ENCODE peak calls at places on chromosome 20, in six cellular contexts. V is endothelial cell of umbilical vein, B is PC-3, D is H9, M is PC-9, Y is neural progenitor cell. Z is an unnamed sample.
A peak's percentile ranks its signal among the peaks of the same experiment; 100 is the strongest.

GRCh38 chr20:38941726-38942389 is 15.6 kb downstream of the FAM83D start:
- DNase-seq in D (no peak), Y (no peak), M (no peak), B (no peak), V (no peak), Z (no peak)

GRCh38 chr20:45919951-45920794 is 8.2 kb upstream of the PLTP start:
- DNase-seq in D (no peak), Y (no peak), M (no peak), V (peak; percentile 80), B (no peak), Z (no peak)

GRCh38 chr20:32485126-32485769 is 99.9 kb downstream of the NOL4L start:
- DNase-seq in M (peak; percentile 59), B (peak; percentile 82), D (peak; percentile 68), V (peak; percentile 91), Y (peak; percentile 81), Z (peak; percentile 90)

GRCh38 chr20:23235173-23236027 is 115.2 kb upstream of the NXT1 start:
- DNase-seq in Y (peak; percentile 75), B (peak; percentile 61), M (peak; percentile 44), D (peak; percentile 83), V (peak; percentile 72), Z (peak; percentile 80)

GRCh38 chr20:48940170-48940569 is 18.7 kb downstream of the ARFGEF2 start:
- DNase-seq in D (no peak), V (no peak), M (no peak), B (no peak), Y (no peak), Z (no peak)

GRCh38 chr20:20761302-20761701 is 48.9 kb upstream of the RALGAPA2 start:
- DNase-seq in Y (no peak), D (no peak), V (peak; percentile 87), M (no peak), B (no peak), Z (no peak)

GRCh38 chr20:19628570-19629134 is 129.4 kb upstream of the RIN2 start:
- DNase-seq in V (peak; percentile 66), D (peak; percentile 80), Y (peak; percentile 67), B (peak; percentile 86), M (peak; percentile 54), Z (peak; percentile 89)

GRCh38 chr20:9409981-9410380 is 104.4 kb upstream of the LAMP5 start:
- DNase-seq in V (no peak), Y (no peak), M (no peak), B (peak; percentile 68), D (no peak), Z (no peak)

GRCh38 chr20:36573798-36574277 is 441 bp downstream of the TGIF2 start:
- DNase-seq in Y (no peak), V (peak; percentile 29), B (no peak), M (no peak), D (no peak), Z (no peak)

GRCh38 chr20:23273776-23274175 is 76.8 kb upstream of the NXT1 start:
- DNase-seq in D (no peak), V (no peak), M (no peak), Y (no peak), B (no peak), Z (no peak)

GRCh38 chr20:23445596-23446217 is 6.2 kb downstream of the CSTL1 start:
- DNase-seq in B (peak; percentile 93), M (peak; percentile 85), Y (no peak), D (no peak), V (no peak), Z (no peak)

GRCh38 chr20:1150218-1150617 is 31.8 kb downstream of the PSMF1 start:
- DNase-seq in M (no peak), D (no peak), Y (no peak), B (peak; percentile 55), V (no peak), Z (no peak)
- H3K4me2 ChIP-seq in M (no peak overlapping the region), D (no peak overlapping the region), Y (no peak overlapping the region), B (no peak overlapping the region), V (no peak overlapping the region), Z (no peak overlapping the region)

GRCh38 chr20:62136283-62137091 is 6.7 kb downstream of the PSMA7 start:
- DNase-seq in M (peak; percentile 64), B (peak; percentile 82), V (peak; percentile 84), Y (peak; percentile 82), D (peak; percentile 70), Z (peak; percentile 85)
- H4K20me1 ChIP-seq in M (peaks cover 61% of the 10 kb centered on the region), B (peaks cover 48% of the 10 kb centered on the region), V (peaks cover 7% of the 10 kb centered on the region), Y (peaks cover 94% of the 10 kb centered on the region), D (no peaks in the 10 kb centered on the region), Z (peaks cover 52% of the 10 kb centered on the region)

GRCh38 chr20:62640870-62641748 is 1.2 kb upstream of the SLCO4A1 start:
- DNase-seq in D (no peak), M (no peak), V (no peak), B (no peak), Y (no peak), Z (no peak)
- H2AFZ ChIP-seq in D (no peak overlapping the region), M (peak overlapping the region; percentile 80), V (peak overlapping the region; percentile 52), B (peak overlapping the region; percentile 80), Y (no peak overlapping the region), Z (peak overlapping the region; percentile 69)

GRCh38 chr20:44720617-44720993 is 5.4 kb downstream of the CCN5 start:
- DNase-seq in M (peak; percentile 83), D (no peak), V (no peak), Y (no peak), B (peak; percentile 77), Z (no peak)

GRCh38 chr20:44723391-44723790 is 8.2 kb downstream of the CCN5 start:
- DNase-seq in B (no peak), Y (no peak), M (no peak), D (no peak), V (peak; percentile 44), Z (no peak)

GRCh38 chr20:44722990-44723389 is 7.8 kb downstream of the CCN5 start:
- DNase-seq in Y (no peak), D (no peak), V (no peak), B (no peak), M (no peak), Z (no peak)

GRCh38 chr20:44720994-44721784 is 6.0 kb downstream of the CCN5 start:
- DNase-seq in B (peak; percentile 69), V (peak; percentile 46), M (peak; percentile 86), Y (no peak), D (no peak), Z (no peak)

GRCh38 chr20:44721785-44722054 is 6.6 kb downstream of the CCN5 start:
- DNase-seq in D (no peak), Y (no peak), M (no peak), B (no peak), V (no peak), Z (no peak)
- H3K4me2 ChIP-seq in D (no peak overlapping the region), Y (no peak overlapping the region), M (peak overlapping the region; percentile 17), B (peak overlapping the region; percentile 62), V (no peak overlapping the region), Z (no peak overlapping the region)

DNA sequence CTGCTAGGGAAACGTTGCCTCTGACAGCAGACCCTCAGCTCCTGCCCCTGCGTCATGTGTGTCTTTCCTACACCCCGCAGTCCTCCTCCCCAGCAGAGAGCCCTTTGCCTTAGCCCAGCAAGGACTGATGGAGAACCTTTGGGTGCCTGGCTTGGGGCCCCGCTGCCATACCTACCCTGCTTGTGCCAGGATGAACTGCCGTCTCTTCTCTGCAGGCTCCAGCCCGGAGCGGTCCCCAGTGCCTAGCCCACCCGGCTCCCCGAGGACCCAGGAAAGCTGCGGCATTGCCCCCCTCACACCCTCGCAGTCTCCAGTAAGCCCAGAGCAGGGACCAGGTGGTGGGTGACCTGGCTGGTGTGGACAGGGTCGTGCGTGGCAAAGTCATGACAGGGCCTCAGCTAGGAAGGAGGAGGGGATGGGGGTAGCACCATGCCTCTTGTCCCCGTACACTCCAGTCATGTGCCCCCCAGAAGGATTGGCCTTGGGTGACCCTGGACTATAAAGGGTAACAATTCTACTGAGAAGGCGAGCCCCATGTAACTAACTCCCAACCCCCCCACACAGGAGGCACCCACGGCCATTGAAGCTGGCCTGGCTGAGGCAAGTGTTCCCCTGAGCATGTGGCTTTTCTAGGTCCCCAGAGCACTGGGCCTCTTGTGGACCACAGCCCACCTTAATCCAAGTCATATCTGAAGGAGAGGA is 8.3 kb downstream of the HSPA12B start:
- DNase-seq in D (peak; percentile 7), Y (no peak), M (no peak), B (no peak), V (no peak), Z (no peak)
- H4K20me1 ChIP-seq in D (no peaks in the 10 kb centered on the region), Y (no peaks in the 10 kb centered on the region), M (no peaks in the 10 kb centered on the region), B (no peaks in the 10 kb centered on the region), V (no peaks in the 10 kb centered on the region), Z (no peaks in the 10 kb centered on the region)

GRCh38 chr20:4591975-4592315 is 129.8 kb upstream of the PRND start:
- DNase-seq in D (no peak), B (no peak), M (no peak), Y (no peak), V (no peak), Z (no peak)

GRCh38 chr20:4592316-4593148 is 129.2 kb upstream of the PRND start:
- DNase-seq in D (peak; percentile 69), B (peak; percentile 84), Y (peak; percentile 75), V (peak; percentile 48), M (no peak), Z (peak; percentile 68)

GRCh38 chr20:4597215-4597614 is 124.5 kb upstream of the PRND start:
- DNase-seq in D (no peak), B (no peak), Y (no peak), M (no peak), V (no peak), Z (no peak)

GRCh38 chr20:4593149-4593525 is 128.6 kb upstream of the PRND start:
- DNase-seq in Y (no peak), M (no peak), V (no peak), B (no peak), D (no peak), Z (no peak)
- H2AFZ ChIP-seq in Y (no peak overlapping the region), M (peak overlapping the region; percentile 67), V (peak overlapping the region; percentile 75), B (peak overlapping the region; percentile 93), D (no peak overlapping the region), Z (peak overlapping the region; percentile 96)

GRCh38 chr20:40438161-40438835 is 250.7 kb downstream of the MAFB start:
- DNase-seq in M (no peak), Y (no peak), D (no peak), B (no peak), V (no peak), Z (no peak)
- H3K4me2 ChIP-seq in M (no peak overlapping the region), Y (no peak overlapping the region), D (no peak overlapping the region), B (no peak overlapping the region), V (no peak overlapping the region), Z (no peak overlapping the region)

GRCh38 chr20:41571006-41571405 is 47.2 kb downstream of the CHD6 start:
- DNase-seq in Y (no peak), B (no peak), V (no peak), M (no peak), D (no peak), Z (no peak)
- H4K20me1 ChIP-seq in Y (peaks cover 59% of the 10 kb centered on the region), B (peaks cover 26% of the 10 kb centered on the region), V (peaks cover 7% of the 10 kb centered on the region), M (peaks cover 35% of the 10 kb centered on the region), D (peaks cover 2% of the 10 kb centered on the region), Z (peaks cover 38% of the 10 kb centered on the region)

GRCh38 chr20:4722571-4722970 is 862 bp downstream of the PRND start:
- DNase-seq in M (no peak), D (no peak), Y (no peak), V (no peak), B (no peak), Z (no peak)
- H2AFZ ChIP-seq in M (no peak overlapping the region), D (no peak overlapping the region), Y (no peak overlapping the region), V (no peak overlapping the region), B (no peak overlapping the region), Z (no peak overlapping the region)

DNA sequence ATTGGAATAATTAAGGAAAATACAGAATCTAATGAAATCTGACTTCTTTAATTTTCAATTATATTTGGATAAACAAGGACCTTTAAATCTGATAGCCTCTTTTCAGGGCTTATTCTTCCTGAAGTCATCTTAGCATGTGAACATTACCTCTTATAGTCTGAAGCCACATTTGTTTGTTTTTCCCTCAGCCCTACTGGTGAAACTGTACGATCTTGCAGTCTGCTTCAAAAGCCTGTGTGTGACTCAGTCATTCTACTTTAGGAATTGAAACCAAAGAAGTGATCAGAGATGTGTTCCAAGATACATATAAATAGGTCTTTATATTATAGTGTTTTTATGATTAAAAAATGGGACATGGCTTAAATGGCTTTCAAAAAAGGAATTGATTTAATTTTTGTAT is 67.5 kb downstream of the MACROD2 start:
- DNase-seq in M (no peak), D (no peak), Y (no peak), B (peak; percentile 44), V (no peak), Z (no peak)
- H3K4me2 ChIP-seq in M (no peak overlapping the region), D (no peak overlapping the region), Y (no peak overlapping the region), B (no peak overlapping the region), V (no peak overlapping the region), Z (no peak overlapping the region)

Z was measured in GM23338.